ENCODE peak calls at places on chromosomes 4 and X, in ten cellular contexts. One of them, this sample, is unnamed.

GRCh38 chr4:93827272-93827947 is 1.1 kb upstream of the ATOH1 start:
- DNase-seq in PC-9: no peak
- DNase-seq in aorta: no peak
- DNase-seq in epithelial cell of esophagus: peak; percentile 23
- DNase-seq in activated CD4-positive, alpha-beta T cell treated with anti-CD3 and anti-CD28 coated beads for 1 hour: no peak
- DNase-seq in M059J: no peak
- DNase-seq in LoVo: peak; percentile 33
- DNase-seq in posterior cingulate gyrus: no peak
- DNase-seq in colonic mucosa: peak; percentile 62
- DNase-seq in PC-3: no peak
- DNase-seq in this sample: no peak

GRCh38 chrX:140508958-140509357 is 4.1 kb upstream of the SOX3 start:
- DNase-seq in PC-9: no peak
- DNase-seq in aorta: no peak
- DNase-seq in epithelial cell of esophagus: no peak
- DNase-seq in activated CD4-positive, alpha-beta T cell treated with anti-CD3 and anti-CD28 coated beads for 1 hour: no peak
- DNase-seq in M059J: no peak
- DNase-seq in LoVo: no peak
- DNase-seq in posterior cingulate gyrus: no peak
- DNase-seq in colonic mucosa: no peak
- DNase-seq in PC-3: no peak
- DNase-seq in this sample: no peak

GRCh38 chr4:126338572-126338971 is 1023.8 kb downstream of the FAT4 start:
- DNase-seq in PC-9: no peak
- DNase-seq in aorta: no peak
- DNase-seq in epithelial cell of esophagus: peak; percentile 5
- DNase-seq in activated CD4-positive, alpha-beta T cell treated with anti-CD3 and anti-CD28 coated beads for 1 hour: no peak
- DNase-seq in M059J: no peak
- DNase-seq in LoVo: no peak
- DNase-seq in posterior cingulate gyrus: no peak
- DNase-seq in colonic mucosa: no peak
- DNase-seq in PC-3: no peak
- DNase-seq in this sample: no peak

GRCh38 chr4:76950052-76950845 is 697 bp downstream of the SEPTIN11 start:
- DNase-seq in PC-9: no peak
- DNase-seq in aorta: peak; percentile 86
- DNase-seq in epithelial cell of esophagus: peak; percentile 46
- DNase-seq in activated CD4-positive, alpha-beta T cell treated with anti-CD3 and anti-CD28 coated beads for 1 hour: peak; percentile 23
- DNase-seq in M059J: peak; percentile 52
- DNase-seq in LoVo: peak; percentile 48
- DNase-seq in posterior cingulate gyrus: peak; percentile 92
- DNase-seq in colonic mucosa: peak; percentile 85
- DNase-seq in PC-3: peak; percentile 16
- DNase-seq in this sample: peak; percentile 61

GRCh38 chr4:6074723-6075122 is 56.5 kb upstream of the C4orf50 start:
- DNase-seq in PC-9: no peak
- DNase-seq in aorta: no peak
- DNase-seq in epithelial cell of esophagus: no peak
- DNase-seq in activated CD4-positive, alpha-beta T cell treated with anti-CD3 and anti-CD28 coated beads for 1 hour: no peak
- DNase-seq in M059J: no peak
- DNase-seq in LoVo: no peak
- DNase-seq in posterior cingulate gyrus: peak; percentile 67
- DNase-seq in colonic mucosa: no peak
- DNase-seq in PC-3: no peak
- DNase-seq in this sample: no peak

GRCh38 chrX:40278340-40279090 is 180.8 kb upstream of the BCOR start:
- DNase-seq in PC-9: no peak
- DNase-seq in aorta: no peak
- DNase-seq in epithelial cell of esophagus: no peak
- DNase-seq in activated CD4-positive, alpha-beta T cell treated with anti-CD3 and anti-CD28 coated beads for 1 hour: peak; percentile 27
- DNase-seq in M059J: peak; percentile 74
- DNase-seq in LoVo: no peak
- DNase-seq in posterior cingulate gyrus: peak; percentile 46
- DNase-seq in colonic mucosa: no peak
- DNase-seq in PC-3: no peak
- DNase-seq in this sample: no peak

GRCh38 chrX:19064175-19064574 is 58.1 kb downstream of the ADGRG2 start:
- DNase-seq in PC-9: peak; percentile 76
- DNase-seq in aorta: no peak
- DNase-seq in epithelial cell of esophagus: peak; percentile 72
- DNase-seq in activated CD4-positive, alpha-beta T cell treated with anti-CD3 and anti-CD28 coated beads for 1 hour: no peak
- DNase-seq in M059J: no peak
- DNase-seq in LoVo: no peak
- DNase-seq in posterior cingulate gyrus: no peak
- DNase-seq in colonic mucosa: no peak
- DNase-seq in PC-3: peak; percentile 89
- DNase-seq in this sample: no peak

GRCh38 chr4:145814246-145814645 is 124.4 kb downstream of the ZNF827 start:
- DNase-seq in PC-9: no peak
- DNase-seq in aorta: no peak
- DNase-seq in epithelial cell of esophagus: no peak
- DNase-seq in activated CD4-positive, alpha-beta T cell treated with anti-CD3 and anti-CD28 coated beads for 1 hour: no peak
- DNase-seq in M059J: no peak
- DNase-seq in LoVo: no peak
- DNase-seq in posterior cingulate gyrus: no peak
- DNase-seq in colonic mucosa: no peak
- DNase-seq in PC-3: no peak
- DNase-seq in this sample: no peak

GRCh38 chrX:47862680-47863079 is 26.0 kb downstream of the ZNF81 start:
- DNase-seq in PC-9: no peak
- DNase-seq in aorta: no peak
- DNase-seq in epithelial cell of esophagus: no peak
- DNase-seq in activated CD4-positive, alpha-beta T cell treated with anti-CD3 and anti-CD28 coated beads for 1 hour: no peak
- DNase-seq in M059J: peak; percentile 52
- DNase-seq in LoVo: no peak
- DNase-seq in posterior cingulate gyrus: no peak
- DNase-seq in colonic mucosa: no peak
- DNase-seq in PC-3: no peak
- DNase-seq in this sample: no peak

GRCh38 chr4:3805026-3805425 is 38.8 kb downstream of the ADRA2C start:
- DNase-seq in PC-9: no peak
- DNase-seq in aorta: peak; percentile 23
- DNase-seq in epithelial cell of esophagus: no peak
- DNase-seq in activated CD4-positive, alpha-beta T cell treated with anti-CD3 and anti-CD28 coated beads for 1 hour: no peak
- DNase-seq in M059J: no peak
- DNase-seq in LoVo: no peak
- DNase-seq in posterior cingulate gyrus: peak; percentile 35
- DNase-seq in colonic mucosa: no peak
- DNase-seq in PC-3: no peak
- DNase-seq in this sample: no peak

GRCh38 chr4:113325876-113326615 is 276.6 kb downstream of the ANK2 start:
- DNase-seq in PC-9: no peak
- DNase-seq in aorta: no peak
- DNase-seq in epithelial cell of esophagus: peak; percentile 45
- DNase-seq in activated CD4-positive, alpha-beta T cell treated with anti-CD3 and anti-CD28 coated beads for 1 hour: no peak
- DNase-seq in M059J: peak; percentile 23
- DNase-seq in LoVo: no peak
- DNase-seq in posterior cingulate gyrus: no peak
- DNase-seq in colonic mucosa: no peak
- DNase-seq in PC-3: peak; percentile 53
- DNase-seq in this sample: no peak